ENCODE peak calls at places on chromosomes 5 and 9, in ten cellular contexts. L is A673, H is GM12865, B is HCT116, O is choroid plexus epithelial cell, T is nephron progenitor cell, G is tibial nerve, Z is colonic mucosa, F is astrocyte of the spinal cord, E is tibial artery. Q is an unnamed sample.

GRCh38 chr5:58466939-58467338 is 7.1 kb upstream of the PLK2 start:
- DNase-seq in L (peak), H (peak), B (no peak), O (peak), T (no peak), G (no peak), Z (no peak), F (peak), E (no peak), Q (no peak)

GRCh38 chr9:115591584-115591984 is 473.6 kb upstream of the TNC start:
- DNase-seq in L (peak), H (peak), B (peak), O (peak), T (peak), G (peak), Z (peak), F (peak), E (peak), Q (peak)

GRCh38 chr5:137696481-137696880 is 39.4 kb downstream of the KLHL3 start:
- DNase-seq in L (no peak), H (no peak), B (no peak), O (peak), T (no peak), G (no peak), Z (no peak), F (peak), E (no peak), Q (no peak)

GRCh38 chr5:86748538-86749105 is 130.9 kb downstream of the COX7C start:
- DNase-seq in L (no peak), H (no peak), B (no peak), O (no peak), T (no peak), G (no peak), Z (no peak), F (no peak), E (no peak), Q (no peak)

GRCh38 chr9:109192732-109193361 is 25.8 kb upstream of the FRRS1L start:
- DNase-seq in L (no peak), H (peak), B (peak), O (peak), T (peak), G (no peak), Z (peak), F (peak), E (no peak), Q (peak)

GRCh38 chr5:147466581-147466980 is 43.3 kb downstream of the DPYSL3 start:
- DNase-seq in L (no peak), H (no peak), B (no peak), O (no peak), T (no peak), G (no peak), Z (no peak), F (no peak), E (no peak), Q (no peak)

GRCh38 chr9:84988621-84989020 is 319.1 kb downstream of the NTRK2 start:
- DNase-seq in L (no peak), H (no peak), B (no peak), O (no peak), T (no peak), G (no peak), Z (no peak), F (no peak), E (no peak), Q (no peak)

GRCh38 chr9:127178646-127179632 is 56.5 kb upstream of the ANGPTL2 start:
- DNase-seq in L (no peak), H (no peak), B (no peak), O (no peak), T (no peak), G (no peak), Z (peak), F (no peak), E (peak), Q (no peak)

GRCh38 chr9:128068656-128069221 is 707 bp downstream of the SLC25A25 start:
- DNase-seq in L (peak), H (no peak), B (no peak), O (no peak), T (no peak), G (no peak), Z (no peak), F (no peak), E (no peak), Q (no peak)

GRCh38 chr5:126477681-126478117 is 54.5 kb downstream of the GRAMD2B start:
- DNase-seq in L (no peak), H (no peak), B (no peak), O (no peak), T (no peak), G (no peak), Z (no peak), F (peak), E (no peak), Q (no peak)

GRCh38 chr9:27377147-27377807 is 80.3 kb upstream of the EQTN start:
- DNase-seq in L (peak), H (peak), B (no peak), O (peak), T (no peak), G (no peak), Z (no peak), F (no peak), E (no peak), Q (no peak)

GRCh38 chr5:151454889-151455288 is 7.5 kb downstream of the SLC36A1 start:
- DNase-seq in L (no peak), H (no peak), B (no peak), O (no peak), T (no peak), G (no peak), Z (no peak), F (no peak), E (no peak), Q (no peak)

GRCh38 chr9:133597316-133597957 is 11.8 kb downstream of the FAM163B start:
- DNase-seq in L (no peak), H (no peak), B (peak), O (peak), T (no peak), G (no peak), Z (no peak), F (no peak), E (no peak), Q (no peak)

GRCh38 chr9:76985581-76985980 is 33.9 kb upstream of the FOXB2 start:
- DNase-seq in L (no peak), H (no peak), B (no peak), O (peak), T (no peak), G (no peak), Z (no peak), F (no peak), E (no peak), Q (no peak)

GRCh38 chr9:31541626-31542025 is 842.8 kb upstream of the ACO1 start:
- DNase-seq in L (no peak), H (peak), B (no peak), O (peak), T (no peak), G (no peak), Z (no peak), F (peak), E (no peak), Q (no peak)

GRCh38 chr9:31542384-31543055 is 841.9 kb upstream of the ACO1 start:
- DNase-seq in L (peak), H (peak), B (no peak), O (peak), T (peak), G (no peak), Z (no peak), F (peak), E (no peak), Q (no peak)
- TF ChIP-seq CTCF in L (peak), H (peak), B (no peak), O (peak), T (peak), G (peak), Z (no peak), F (peak), E (no peak), Q (peak)

GRCh38 chr9:89319015-89319905 is 960 bp downstream of the SECISBP2 start:
- DNase-seq in L (peak), H (no peak), B (no peak), O (no peak), T (no peak), G (no peak), Z (no peak), F (no peak), E (no peak), Q (no peak)
- TF ChIP-seq CTCF in L (no peak), H (no peak), B (no peak), O (no peak), T (peak), G (no peak), Z (peak), F (no peak), E (no peak), Q (peak)

DNA sequence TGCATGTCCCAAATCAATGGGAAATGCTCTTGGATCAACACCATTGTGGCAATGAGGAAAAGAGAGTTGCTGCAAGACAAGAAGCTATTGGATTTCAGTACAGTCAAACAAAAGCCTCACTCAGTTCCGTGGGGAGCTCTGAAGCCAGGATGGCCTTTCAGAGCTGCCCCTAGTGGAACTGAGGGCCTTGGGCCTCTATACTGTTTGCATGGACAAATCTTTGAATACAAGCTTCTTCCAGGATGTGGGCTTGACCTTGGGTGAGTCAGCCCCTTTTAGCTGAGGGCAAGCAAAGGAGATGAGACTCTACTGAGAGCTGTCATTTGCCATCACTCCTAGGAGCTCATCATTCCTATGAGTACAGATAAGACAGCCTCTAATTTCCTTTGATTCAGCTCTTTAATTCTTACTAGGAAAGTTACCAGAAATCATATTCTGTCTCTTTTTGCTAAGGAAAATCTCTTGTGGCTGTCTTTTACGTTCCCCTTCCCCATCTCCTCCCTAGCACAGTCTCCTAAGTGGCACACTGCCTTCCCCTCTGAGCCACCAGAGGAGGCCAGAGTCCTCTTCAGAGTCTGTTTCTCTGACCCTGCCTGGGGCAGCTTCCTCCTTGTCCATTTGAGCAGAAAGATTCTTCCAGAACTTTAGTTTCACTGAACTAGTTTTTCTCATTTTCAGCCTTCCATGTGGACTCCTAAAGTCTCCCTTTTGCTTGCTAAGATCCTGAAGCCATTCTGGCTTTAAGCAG is 168.8 kb upstream of the POC5 start:
- DNase-seq in L (peak), H (peak), B (no peak), O (peak), T (peak), G (no peak), Z (no peak), F (no peak), E (no peak), Q (no peak)
- TF ChIP-seq CTCF in L (peak), H (peak), B (peak), O (peak), T (peak), G (no peak), Z (peak), F (no peak), E (no peak), Q (peak)

DNA sequence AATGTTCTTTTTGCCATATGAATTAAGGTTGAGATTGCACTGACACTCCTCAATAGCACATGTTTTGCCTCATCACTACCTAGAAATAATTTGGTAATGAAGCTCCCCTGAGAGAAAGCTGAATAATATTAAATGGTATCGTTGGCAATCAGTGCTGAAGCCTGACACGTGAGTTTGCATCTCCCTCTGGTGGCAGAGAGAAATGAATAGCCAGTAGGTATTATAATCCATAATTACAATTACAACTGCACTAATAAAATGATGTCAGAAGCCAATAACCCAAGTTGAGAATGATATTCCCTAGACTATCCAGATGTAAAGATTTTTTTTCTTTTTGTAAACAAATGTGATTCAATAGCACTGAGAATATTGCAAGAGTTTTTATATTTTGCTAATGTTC is 700.3 kb downstream of the PTPRD start:
- DNase-seq in L (peak), H (no peak), B (no peak), O (peak), T (no peak), G (no peak), Z (no peak), F (no peak), E (no peak), Q (no peak)
- TF ChIP-seq CTCF in L (peak), H (peak), B (no peak), O (peak), T (peak), G (no peak), Z (no peak), F (peak), E (no peak), Q (peak)

DNA sequence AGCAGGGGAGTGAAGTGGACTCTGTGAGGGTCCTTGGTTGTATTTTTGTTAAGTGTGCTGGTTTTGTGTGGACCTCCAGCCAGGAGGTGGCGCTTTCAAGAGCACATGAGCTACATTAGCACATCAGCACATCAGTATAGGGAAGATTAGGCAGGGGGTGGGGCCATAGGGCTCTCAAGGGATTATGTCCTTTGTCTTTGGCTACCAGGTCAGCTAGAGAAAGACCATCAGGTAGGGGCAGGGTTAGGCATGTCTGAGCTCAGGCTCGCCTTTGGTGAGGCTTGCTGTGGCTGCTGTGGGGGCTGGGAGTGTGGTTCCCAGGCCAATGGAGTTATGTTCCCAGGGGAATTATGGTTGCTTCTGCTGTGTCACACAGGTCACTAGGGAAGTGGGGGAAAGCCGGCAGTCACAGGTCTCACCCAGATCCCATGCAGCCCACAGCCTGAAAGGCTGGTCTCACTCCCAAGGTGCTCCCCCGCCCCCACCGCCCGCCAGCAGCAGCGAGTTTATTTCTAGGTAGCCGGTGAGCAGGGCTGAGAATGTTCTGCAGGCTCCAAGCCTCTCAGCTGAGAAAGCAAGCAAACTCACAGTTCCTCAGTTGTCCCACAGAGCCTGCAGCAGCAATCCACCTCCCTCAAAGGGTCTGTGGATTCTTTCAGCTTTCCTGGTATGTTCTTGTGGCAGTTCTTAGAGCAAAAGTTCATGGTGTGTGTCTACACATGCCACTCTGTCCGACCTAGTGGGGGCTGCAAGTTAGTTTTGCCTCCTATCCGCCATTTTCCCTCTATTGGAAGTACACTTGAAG is 13.7 kb downstream of the OR1J1 start:
- DNase-seq in L (peak), H (peak), B (peak), O (peak), T (peak), G (no peak), Z (no peak), F (no peak), E (no peak), Q (no peak)
- TF ChIP-seq CTCF in L (peak), H (peak), B (peak), O (peak), T (no peak), G (no peak), Z (no peak), F (peak), E (no peak), Q (peak)

Q was measured in progenitor cell of endocrine pancreas.